ENCODE peak calls at places on chromosomes 4 and X, in five cellular contexts. One of them, this sample, is unnamed.
A peak's percentile ranks its signal among the peaks of the same experiment; 100 is the strongest.

GRCh38 chr4:87278335-87278794 is 44.3 kb downstream of the HSD17B13 start:
- DNase-seq in brain microvascular endothelial cell: no peak
- DNase-seq in OCI-LY7: no peak
- DNase-seq in CD8-positive, alpha-beta memory T cell: no peak
- DNase-seq in stomach: no peak
- DNase-seq in this sample: no peak

GRCh38 chrX:80335062-80335830 is 85.0 kb upstream of the TENT5D start:
- DNase-seq in brain microvascular endothelial cell: no peak
- DNase-seq in OCI-LY7: no peak
- DNase-seq in CD8-positive, alpha-beta memory T cell: no peak
- DNase-seq in stomach: peak; percentile 65
- DNase-seq in this sample: no peak

GRCh38 chr4:147933316-147933715 is 201.4 kb downstream of the ARHGAP10 start:
- DNase-seq in brain microvascular endothelial cell: no peak
- DNase-seq in OCI-LY7: peak; percentile 2
- DNase-seq in CD8-positive, alpha-beta memory T cell: no peak
- DNase-seq in stomach: no peak
- DNase-seq in this sample: no peak

GRCh38 chr4:13546855-13547562 is 2.7 kb upstream of the NKX3-2 start:
- DNase-seq in brain microvascular endothelial cell: no peak
- DNase-seq in OCI-LY7: peak; percentile 12
- DNase-seq in CD8-positive, alpha-beta memory T cell: no peak
- DNase-seq in stomach: no peak
- DNase-seq in this sample: no peak

GRCh38 chrX:19981987-19982386 is 8.9 kb downstream of the BCLAF3 start:
- DNase-seq in brain microvascular endothelial cell: no peak
- DNase-seq in OCI-LY7: no peak
- DNase-seq in CD8-positive, alpha-beta memory T cell: no peak
- DNase-seq in stomach: no peak
- DNase-seq in this sample: no peak

GRCh38 chr4:124183926-124184325 is 528.6 kb downstream of the ANKRD50 start:
- DNase-seq in brain microvascular endothelial cell: no peak
- DNase-seq in OCI-LY7: no peak
- DNase-seq in CD8-positive, alpha-beta memory T cell: no peak
- DNase-seq in stomach: no peak
- DNase-seq in this sample: no peak

GRCh38 chr4:96407651-96408342 is 567.9 kb downstream of the PDHA2 start:
- DNase-seq in brain microvascular endothelial cell: peak; percentile 40
- DNase-seq in OCI-LY7: no peak
- DNase-seq in CD8-positive, alpha-beta memory T cell: no peak
- DNase-seq in stomach: no peak
- DNase-seq in this sample: no peak

GRCh38 chrX:68682790-68683189 is 35.3 kb downstream of the STARD8 start:
- DNase-seq in brain microvascular endothelial cell: no peak
- DNase-seq in OCI-LY7: no peak
- DNase-seq in CD8-positive, alpha-beta memory T cell: no peak
- DNase-seq in stomach: no peak
- DNase-seq in this sample: no peak

GRCh38 chr4:38565271-38566199 is 98.5 kb upstream of the KLF3 start:
- DNase-seq in brain microvascular endothelial cell: peak; percentile 4
- DNase-seq in OCI-LY7: no peak
- DNase-seq in CD8-positive, alpha-beta memory T cell: no peak
- DNase-seq in stomach: peak; percentile 47
- DNase-seq in this sample: no peak

GRCh38 chr4:103204114-103204513 is 6.0 kb upstream of the CENPE start:
- DNase-seq in brain microvascular endothelial cell: no peak
- DNase-seq in OCI-LY7: peak; percentile 7
- DNase-seq in CD8-positive, alpha-beta memory T cell: no peak
- DNase-seq in stomach: no peak
- DNase-seq in this sample: no peak

GRCh38 chr4:147596976-147597375 is 20.2 kb upstream of the TMEM184C start:
- DNase-seq in brain microvascular endothelial cell: peak; percentile 77
- DNase-seq in OCI-LY7: no peak
- DNase-seq in CD8-positive, alpha-beta memory T cell: no peak
- DNase-seq in stomach: peak; percentile 79
- DNase-seq in this sample: no peak

GRCh38 chr4:188941524-188942109 is 802.4 kb downstream of the TRIML1 start:
- DNase-seq in brain microvascular endothelial cell: peak; percentile 96
- DNase-seq in OCI-LY7: no peak
- DNase-seq in CD8-positive, alpha-beta memory T cell: no peak
- DNase-seq in stomach: no peak
- DNase-seq in this sample: no peak

GRCh38 chrX:51894697-51895336 is 1.4 kb downstream of the MAGED1 start:
- DNase-seq in brain microvascular endothelial cell: no peak
- DNase-seq in OCI-LY7: no peak
- DNase-seq in CD8-positive, alpha-beta memory T cell: peak; percentile 31
- DNase-seq in stomach: no peak
- DNase-seq in this sample: no peak

GRCh38 chr4:47704693-47705325 is 133.1 kb downstream of the CORIN start:
- DNase-seq in brain microvascular endothelial cell: peak; percentile 35
- DNase-seq in OCI-LY7: peak; percentile 46
- DNase-seq in CD8-positive, alpha-beta memory T cell: no peak
- DNase-seq in stomach: peak; percentile 35
- DNase-seq in this sample: no peak

GRCh38 chr4:139593091-139593564 is 37.1 kb upstream of the SETD7 start:
- DNase-seq in brain microvascular endothelial cell: peak; percentile 90
- DNase-seq in OCI-LY7: no peak
- DNase-seq in CD8-positive, alpha-beta memory T cell: no peak
- DNase-seq in stomach: no peak
- DNase-seq in this sample: no peak

GRCh38 chrX:155148724-155149537 is 67.3 kb upstream of the VBP1 start:
- DNase-seq in brain microvascular endothelial cell: peak; percentile 13
- DNase-seq in OCI-LY7: peak; percentile 17
- DNase-seq in CD8-positive, alpha-beta memory T cell: no peak
- DNase-seq in stomach: no peak
- DNase-seq in this sample: no peak

GRCh38 chr4:128751354-128751753 is 58.1 kb upstream of the JADE1 start:
- DNase-seq in brain microvascular endothelial cell: no peak
- DNase-seq in OCI-LY7: no peak
- DNase-seq in CD8-positive, alpha-beta memory T cell: no peak
- DNase-seq in stomach: no peak
- DNase-seq in this sample: no peak

GRCh38 chr4:54234497-54235205 is 5.6 kb downstream of the PDGFRA start:
- DNase-seq in brain microvascular endothelial cell: peak; percentile 8
- DNase-seq in OCI-LY7: no peak
- DNase-seq in CD8-positive, alpha-beta memory T cell: no peak
- DNase-seq in stomach: no peak
- DNase-seq in this sample: no peak

GRCh38 chrX:68433155-68433980 is at the start of gene OPHN1:
- DNase-seq in brain microvascular endothelial cell: peak; percentile 69
- DNase-seq in OCI-LY7: no peak
- DNase-seq in CD8-positive, alpha-beta memory T cell: no peak
- DNase-seq in stomach: peak; percentile 82
- DNase-seq in this sample: no peak

GRCh38 chr4:6773106-6773505 is 9.4 kb upstream of the KIAA0232 start:
- DNase-seq in brain microvascular endothelial cell: peak; percentile 48
- DNase-seq in OCI-LY7: no peak
- DNase-seq in CD8-positive, alpha-beta memory T cell: no peak
- DNase-seq in stomach: no peak
- DNase-seq in this sample: peak; percentile 46

GRCh38 chr4:104964387-104965175 is 182.1 kb upstream of the TET2 start:
- DNase-seq in brain microvascular endothelial cell: no peak
- DNase-seq in OCI-LY7: no peak
- DNase-seq in CD8-positive, alpha-beta memory T cell: no peak
- DNase-seq in stomach: no peak
- DNase-seq in this sample: no peak

GRCh38 chr4:146638801-146639351 is at the start of gene POU4F2:
- DNase-seq in brain microvascular endothelial cell: no peak
- DNase-seq in OCI-LY7: no peak
- DNase-seq in CD8-positive, alpha-beta memory T cell: no peak
- DNase-seq in stomach: no peak
- DNase-seq in this sample: no peak

GRCh38 chrX:118596428-118596827 is 100.8 kb downstream of the DOCK11 start:
- DNase-seq in brain microvascular endothelial cell: no peak
- DNase-seq in OCI-LY7: no peak
- DNase-seq in CD8-positive, alpha-beta memory T cell: no peak
- DNase-seq in stomach: no peak
- DNase-seq in this sample: no peak

GRCh38 chr4:175951794-175952193 is 113.8 kb upstream of the WDR17 start:
- DNase-seq in brain microvascular endothelial cell: no peak
- DNase-seq in OCI-LY7: no peak
- DNase-seq in CD8-positive, alpha-beta memory T cell: no peak
- DNase-seq in stomach: peak; percentile 55
- DNase-seq in this sample: no peak

GRCh38 chrX:41875142-41875541 is 48.2 kb downstream of the CASK start:
- DNase-seq in brain microvascular endothelial cell: no peak
- DNase-seq in OCI-LY7: no peak
- DNase-seq in CD8-positive, alpha-beta memory T cell: no peak
- DNase-seq in stomach: no peak
- DNase-seq in this sample: no peak

GRCh38 chr4:34138385-34138784 is 2105.9 kb downstream of the ARAP2 start:
- DNase-seq in brain microvascular endothelial cell: no peak
- DNase-seq in OCI-LY7: no peak
- DNase-seq in CD8-positive, alpha-beta memory T cell: no peak
- DNase-seq in stomach: no peak
- DNase-seq in this sample: no peak

GRCh38 chr4:101271516-101271915 is 75.8 kb downstream of the PPP3CA start:
- DNase-seq in brain microvascular endothelial cell: no peak
- DNase-seq in OCI-LY7: no peak
- DNase-seq in CD8-positive, alpha-beta memory T cell: no peak
- DNase-seq in stomach: no peak
- DNase-seq in this sample: no peak

GRCh38 chrX:41781500-41781899 is 57.5 kb downstream of the GPR82 start:
- DNase-seq in brain microvascular endothelial cell: peak; percentile 41
- DNase-seq in OCI-LY7: peak; percentile 59
- DNase-seq in CD8-positive, alpha-beta memory T cell: peak; percentile 29
- DNase-seq in stomach: no peak
- DNase-seq in this sample: no peak

GRCh38 chr4:67770422-67770821 is 16.2 kb upstream of the GNRHR start:
- DNase-seq in brain microvascular endothelial cell: no peak
- DNase-seq in OCI-LY7: no peak
- DNase-seq in CD8-positive, alpha-beta memory T cell: no peak
- DNase-seq in stomach: no peak
- DNase-seq in this sample: no peak

GRCh38 chrX:144681501-144681900 is 565.8 kb upstream of the SPANXN1 start:
- DNase-seq in brain microvascular endothelial cell: peak; percentile 5
- DNase-seq in OCI-LY7: no peak
- DNase-seq in CD8-positive, alpha-beta memory T cell: no peak
- DNase-seq in stomach: no peak
- DNase-seq in this sample: no peak

GRCh38 chr4:78684196-78685079 is 91.7 kb upstream of the BMP2K start:
- DNase-seq in brain microvascular endothelial cell: peak; percentile 51
- DNase-seq in OCI-LY7: no peak
- DNase-seq in CD8-positive, alpha-beta memory T cell: no peak
- DNase-seq in stomach: no peak
- DNase-seq in this sample: no peak

GRCh38 chrX:102745513-102746133 is 25.1 kb downstream of the GPRASP3 start:
- DNase-seq in brain microvascular endothelial cell: no peak
- DNase-seq in OCI-LY7: no peak
- DNase-seq in CD8-positive, alpha-beta memory T cell: peak; percentile 29
- DNase-seq in stomach: no peak
- DNase-seq in this sample: no peak

GRCh38 chrX:33194876-33195433 is 16.4 kb downstream of the DMD start:
- DNase-seq in brain microvascular endothelial cell: no peak
- DNase-seq in OCI-LY7: no peak
- DNase-seq in CD8-positive, alpha-beta memory T cell: no peak
- DNase-seq in stomach: no peak
- DNase-seq in this sample: no peak

GRCh38 chrX:140766024-140766611 is 56.6 kb downstream of the LINC00632 start:
- DNase-seq in brain microvascular endothelial cell: peak; percentile 63
- DNase-seq in OCI-LY7: peak; percentile 40
- DNase-seq in CD8-positive, alpha-beta memory T cell: peak; percentile 24
- DNase-seq in stomach: peak; percentile 37
- DNase-seq in this sample: peak; percentile 70

GRCh38 chrX:149871940-149872339 is 9.0 kb upstream of the MAGEA8 start:
- DNase-seq in brain microvascular endothelial cell: peak; percentile 23
- DNase-seq in OCI-LY7: peak; percentile 33
- DNase-seq in CD8-positive, alpha-beta memory T cell: peak; percentile 29
- DNase-seq in stomach: peak; percentile 56
- DNase-seq in this sample: no peak

GRCh38 chrX:36436286-36436860 is 516.8 kb downstream of the CFAP47 start:
- DNase-seq in brain microvascular endothelial cell: no peak
- DNase-seq in OCI-LY7: no peak
- DNase-seq in CD8-positive, alpha-beta memory T cell: no peak
- DNase-seq in stomach: no peak
- DNase-seq in this sample: no peak

GRCh38 chr4:30396772-30397475 is 323.2 kb upstream of the PCDH7 start:
- DNase-seq in brain microvascular endothelial cell: no peak
- DNase-seq in OCI-LY7: no peak
- DNase-seq in CD8-positive, alpha-beta memory T cell: no peak
- DNase-seq in stomach: no peak
- DNase-seq in this sample: no peak

DNA sequence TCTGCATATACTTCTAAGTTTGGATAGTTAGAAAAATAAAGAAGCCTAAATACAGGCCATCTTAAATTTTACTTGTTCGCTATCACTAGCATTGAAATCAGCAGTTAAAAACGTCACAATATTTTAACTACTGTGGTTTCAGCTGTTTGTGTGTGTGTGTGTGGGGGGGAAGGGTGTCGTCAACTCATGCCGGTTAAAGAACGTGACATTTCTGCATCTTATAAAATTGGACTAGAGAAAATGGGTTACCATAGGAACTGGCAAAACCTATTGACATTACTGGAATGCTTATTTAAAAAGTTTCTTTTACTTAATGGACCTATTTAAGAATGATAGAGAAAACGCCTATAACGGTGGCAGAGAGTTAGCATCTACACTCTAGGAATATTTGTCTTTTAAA is 1.2 kb upstream of the CNKSR2 start:
- DNase-seq in brain microvascular endothelial cell: no peak
- DNase-seq in OCI-LY7: no peak
- DNase-seq in CD8-positive, alpha-beta memory T cell: peak; percentile 1
- DNase-seq in stomach: no peak
- DNase-seq in this sample: no peak
- H3K4me3 ChIP-seq in brain microvascular endothelial cell: no peak overlapping the region
- H3K4me3 ChIP-seq in OCI-LY7: no peak overlapping the region
- H3K4me3 ChIP-seq in CD8-positive, alpha-beta memory T cell: peak overlapping the region; percentile 45
- H3K4me3 ChIP-seq in stomach: no peak overlapping the region
- H3K4me3 ChIP-seq in this sample: no peak overlapping the region

GRCh38 chrX:151177141-151178027 is 1.0 kb downstream of the GPR50 start:
- DNase-seq in brain microvascular endothelial cell: no peak
- DNase-seq in OCI-LY7: no peak
- DNase-seq in CD8-positive, alpha-beta memory T cell: no peak
- DNase-seq in stomach: no peak
- DNase-seq in this sample: no peak
- H3K4me3 ChIP-seq in brain microvascular endothelial cell: no peak overlapping the region
- H3K4me3 ChIP-seq in OCI-LY7: no peak overlapping the region
- H3K4me3 ChIP-seq in CD8-positive, alpha-beta memory T cell: no peak overlapping the region
- H3K4me3 ChIP-seq in stomach: peak overlapping the region; percentile 11
- H3K4me3 ChIP-seq in this sample: no peak overlapping the region

GRCh38 chr4:48898733-48899431 is 7.7 kb downstream of the OCIAD2 start:
- DNase-seq in brain microvascular endothelial cell: peak; percentile 37
- DNase-seq in OCI-LY7: peak; percentile 28
- DNase-seq in CD8-positive, alpha-beta memory T cell: no peak
- DNase-seq in stomach: no peak
- DNase-seq in this sample: no peak
- H3K4me3 ChIP-seq in brain microvascular endothelial cell: no peak overlapping the region
- H3K4me3 ChIP-seq in OCI-LY7: no peak overlapping the region
- H3K4me3 ChIP-seq in CD8-positive, alpha-beta memory T cell: no peak overlapping the region
- H3K4me3 ChIP-seq in stomach: no peak overlapping the region
- H3K4me3 ChIP-seq in this sample: no peak overlapping the region

DNA sequence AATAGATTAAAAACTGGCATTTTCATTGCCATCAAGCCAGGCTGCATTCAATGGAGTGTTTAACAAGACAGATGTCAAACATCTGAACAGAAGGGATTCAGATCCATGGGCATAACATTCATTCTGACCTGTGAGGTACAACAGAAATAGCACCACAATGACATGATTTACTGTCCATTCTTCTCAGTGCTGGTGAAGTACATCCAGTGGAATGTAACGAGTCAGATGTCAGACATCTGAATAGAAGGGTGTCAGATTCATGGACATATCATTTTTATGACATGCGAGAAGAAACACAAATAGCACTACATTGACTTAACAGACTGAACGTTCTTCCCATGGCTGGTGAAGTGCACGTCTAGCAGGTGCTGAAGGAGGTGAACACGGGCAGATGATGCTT is 186.4 kb downstream of the PPP4R3C start:
- DNase-seq in brain microvascular endothelial cell: no peak
- DNase-seq in OCI-LY7: no peak
- DNase-seq in CD8-positive, alpha-beta memory T cell: no peak
- DNase-seq in stomach: no peak
- DNase-seq in this sample: no peak
- H3K4me3 ChIP-seq in brain microvascular endothelial cell: no peak overlapping the region
- H3K4me3 ChIP-seq in OCI-LY7: no peak overlapping the region
- H3K4me3 ChIP-seq in CD8-positive, alpha-beta memory T cell: no peak overlapping the region
- H3K4me3 ChIP-seq in stomach: no peak overlapping the region
- H3K4me3 ChIP-seq in this sample: no peak overlapping the region